ENCODE peak calls at places on chromosomes 1 and 21, in eight cellular contexts. One of them, this sample, is unnamed.

GRCh38 chr1:161676441-161676840 is 13.5 kb downstream of the FCGR2B start:
- DNase-seq in GM12878: no peak
- DNase-seq in sigmoid colon: no peak
- DNase-seq in stomach: no peak
- DNase-seq in transverse colon: no peak
- DNase-seq in HepG2: no peak
- DNase-seq in upper lobe of left lung: no peak
- DNase-seq in SK-N-SH: no peak
- DNase-seq in this sample: no peak

GRCh38 chr21:33939224-33939623 is 23.6 kb upstream of the ATP5PO start:
- DNase-seq in HepG2: no peak
- DNase-seq in stomach: no peak
- DNase-seq in GM12878: no peak
- DNase-seq in upper lobe of left lung: no peak
- DNase-seq in transverse colon: no peak
- DNase-seq in SK-N-SH: no peak
- DNase-seq in sigmoid colon: no peak
- DNase-seq in this sample: no peak

GRCh38 chr1:51303751-51304196 is 26.6 kb downstream of the TTC39A start:
- DNase-seq in sigmoid colon: peak
- DNase-seq in SK-N-SH: no peak
- DNase-seq in GM12878: peak
- DNase-seq in transverse colon: no peak
- DNase-seq in stomach: peak
- DNase-seq in HepG2: no peak
- DNase-seq in upper lobe of left lung: no peak
- DNase-seq in this sample: no peak

GRCh38 chr1:2392071-2392442 is 416 bp downstream of the RER1 start:
- DNase-seq in transverse colon: no peak
- DNase-seq in HepG2: no peak
- DNase-seq in SK-N-SH: no peak
- DNase-seq in upper lobe of left lung: no peak
- DNase-seq in stomach: no peak
- DNase-seq in GM12878: no peak
- DNase-seq in sigmoid colon: no peak
- DNase-seq in this sample: no peak

GRCh38 chr21:38669186-38669585 is 136.5 kb upstream of the ETS2 start:
- DNase-seq in sigmoid colon: no peak
- DNase-seq in GM12878: no peak
- DNase-seq in HepG2: peak
- DNase-seq in SK-N-SH: peak
- DNase-seq in stomach: no peak
- DNase-seq in transverse colon: peak
- DNase-seq in upper lobe of left lung: no peak
- DNase-seq in this sample: no peak

GRCh38 chr1:89971600-89971999 is 23.3 kb upstream of the ZNF326 start:
- DNase-seq in sigmoid colon: no peak
- DNase-seq in SK-N-SH: no peak
- DNase-seq in upper lobe of left lung: no peak
- DNase-seq in stomach: no peak
- DNase-seq in GM12878: no peak
- DNase-seq in HepG2: no peak
- DNase-seq in transverse colon: no peak
- DNase-seq in this sample: no peak

GRCh38 chr1:34743775-34744174 is 11.1 kb upstream of the GJB5 start:
- DNase-seq in SK-N-SH: no peak
- DNase-seq in HepG2: no peak
- DNase-seq in GM12878: no peak
- DNase-seq in upper lobe of left lung: no peak
- DNase-seq in stomach: no peak
- DNase-seq in sigmoid colon: peak
- DNase-seq in transverse colon: no peak
- DNase-seq in this sample: no peak

GRCh38 chr1:226181996-226182714 is 4.4 kb downstream of the ACBD3 start:
- DNase-seq in sigmoid colon: peak
- DNase-seq in HepG2: peak
- DNase-seq in transverse colon: peak
- DNase-seq in SK-N-SH: peak
- DNase-seq in upper lobe of left lung: peak
- DNase-seq in stomach: peak
- DNase-seq in GM12878: no peak
- DNase-seq in this sample: no peak

DNA sequence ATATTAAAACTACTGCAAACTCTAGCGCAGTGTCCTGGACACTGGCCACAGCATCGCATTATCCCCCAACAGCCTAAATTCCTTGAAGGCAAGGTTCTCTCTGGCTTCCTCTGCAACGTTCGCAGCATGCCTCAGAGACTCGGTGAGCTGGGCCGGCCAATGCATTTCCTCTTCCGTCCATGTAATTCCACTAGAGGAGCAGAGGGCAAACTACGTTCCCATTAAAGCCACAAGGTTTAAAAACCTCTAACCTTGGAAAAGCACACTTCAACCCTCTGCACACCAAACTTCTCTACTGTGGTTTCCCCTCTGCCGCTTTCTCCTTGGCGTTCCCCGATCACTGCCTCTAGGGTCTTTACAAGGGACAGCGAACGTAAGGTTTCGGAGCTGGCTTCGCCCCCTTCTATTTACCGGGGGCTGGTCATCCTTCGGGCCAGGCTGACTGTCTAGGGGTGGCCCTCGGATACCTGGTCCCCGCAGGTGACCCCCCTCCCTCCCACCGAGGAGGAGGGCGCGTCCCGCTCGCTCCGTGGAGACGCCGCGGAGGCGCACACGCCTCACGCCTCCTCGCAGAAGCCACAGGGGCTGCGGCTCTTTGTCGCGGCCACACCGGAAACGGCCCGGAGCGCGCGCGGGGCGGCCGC is 451 bp upstream of the SMYD2 start:
- DNase-seq in GM12878: no peak
- DNase-seq in stomach: peak
- DNase-seq in HepG2: peak
- DNase-seq in sigmoid colon: no peak
- DNase-seq in SK-N-SH: peak
- DNase-seq in transverse colon: peak
- DNase-seq in upper lobe of left lung: peak
- DNase-seq in this sample: no peak
- TF ChIP-seq POLR2AphosphoS5 in GM12878: no peak
- TF ChIP-seq POLR2AphosphoS5 in stomach: peak
- TF ChIP-seq POLR2AphosphoS5 in HepG2: no peak
- TF ChIP-seq POLR2AphosphoS5 in sigmoid colon: no peak
- TF ChIP-seq POLR2AphosphoS5 in SK-N-SH: peak
- TF ChIP-seq POLR2AphosphoS5 in transverse colon: no peak
- TF ChIP-seq POLR2AphosphoS5 in upper lobe of left lung: no peak
- TF ChIP-seq POLR2AphosphoS5 in this sample: no peak

GRCh38 chr1:178488393-178488792 is 8.4 kb downstream of the CLEC20A start:
- DNase-seq in stomach: no peak
- DNase-seq in sigmoid colon: no peak
- DNase-seq in SK-N-SH: no peak
- DNase-seq in HepG2: no peak
- DNase-seq in transverse colon: no peak
- DNase-seq in upper lobe of left lung: no peak
- DNase-seq in GM12878: no peak
- DNase-seq in this sample: peak

GRCh38 chr1:178487070-178487615 is 9.6 kb downstream of the CLEC20A start:
- DNase-seq in upper lobe of left lung: no peak
- DNase-seq in SK-N-SH: no peak
- DNase-seq in GM12878: no peak
- DNase-seq in transverse colon: no peak
- DNase-seq in sigmoid colon: no peak
- DNase-seq in HepG2: no peak
- DNase-seq in stomach: no peak
- DNase-seq in this sample: no peak

GRCh38 chr1:178485467-178486098 is 11.2 kb downstream of the CLEC20A start:
- DNase-seq in upper lobe of left lung: no peak
- DNase-seq in HepG2: no peak
- DNase-seq in transverse colon: no peak
- DNase-seq in GM12878: no peak
- DNase-seq in sigmoid colon: no peak
- DNase-seq in SK-N-SH: no peak
- DNase-seq in stomach: no peak
- DNase-seq in this sample: peak

GRCh38 chr1:178484698-178485225 is 12.0 kb downstream of the CLEC20A start:
- DNase-seq in GM12878: no peak
- DNase-seq in sigmoid colon: no peak
- DNase-seq in stomach: no peak
- DNase-seq in SK-N-SH: no peak
- DNase-seq in transverse colon: no peak
- DNase-seq in HepG2: no peak
- DNase-seq in upper lobe of left lung: no peak
- DNase-seq in this sample: no peak

GRCh38 chr1:178486100-178487069 is 10.4 kb downstream of the CLEC20A start:
- DNase-seq in GM12878: no peak
- DNase-seq in transverse colon: no peak
- DNase-seq in upper lobe of left lung: no peak
- DNase-seq in HepG2: no peak
- DNase-seq in sigmoid colon: no peak
- DNase-seq in SK-N-SH: no peak
- DNase-seq in stomach: no peak
- DNase-seq in this sample: no peak
- H3K4me3 ChIP-seq in GM12878: no peak
- H3K4me3 ChIP-seq in transverse colon: peak
- H3K4me3 ChIP-seq in upper lobe of left lung: no peak
- H3K4me3 ChIP-seq in HepG2: no peak
- H3K4me3 ChIP-seq in sigmoid colon: peak
- H3K4me3 ChIP-seq in SK-N-SH: no peak
- H3K4me3 ChIP-seq in stomach: peak
- H3K4me3 ChIP-seq in this sample: peak

GRCh38 chr1:24888971-24889670 is 41.0 kb downstream of the RUNX3 start:
- DNase-seq in sigmoid colon: no peak
- DNase-seq in GM12878: no peak
- DNase-seq in transverse colon: no peak
- DNase-seq in upper lobe of left lung: no peak
- DNase-seq in SK-N-SH: no peak
- DNase-seq in HepG2: no peak
- DNase-seq in stomach: no peak
- DNase-seq in this sample: no peak

GRCh38 chr1:24893431-24893830 is 36.6 kb downstream of the RUNX3 start:
- DNase-seq in sigmoid colon: peak
- DNase-seq in upper lobe of left lung: peak
- DNase-seq in HepG2: no peak
- DNase-seq in GM12878: no peak
- DNase-seq in transverse colon: peak
- DNase-seq in stomach: peak
- DNase-seq in SK-N-SH: no peak
- DNase-seq in this sample: no peak

GRCh38 chr1:24892188-24893153 is 37.6 kb downstream of the RUNX3 start:
- DNase-seq in sigmoid colon: peak
- DNase-seq in upper lobe of left lung: no peak
- DNase-seq in transverse colon: peak
- DNase-seq in SK-N-SH: no peak
- DNase-seq in GM12878: no peak
- DNase-seq in stomach: peak
- DNase-seq in HepG2: no peak
- DNase-seq in this sample: no peak

GRCh38 chr1:24888061-24888970 is 41.8 kb downstream of the RUNX3 start:
- DNase-seq in SK-N-SH: no peak
- DNase-seq in GM12878: no peak
- DNase-seq in transverse colon: peak
- DNase-seq in upper lobe of left lung: no peak
- DNase-seq in sigmoid colon: peak
- DNase-seq in stomach: peak
- DNase-seq in HepG2: no peak
- DNase-seq in this sample: no peak

DNA sequence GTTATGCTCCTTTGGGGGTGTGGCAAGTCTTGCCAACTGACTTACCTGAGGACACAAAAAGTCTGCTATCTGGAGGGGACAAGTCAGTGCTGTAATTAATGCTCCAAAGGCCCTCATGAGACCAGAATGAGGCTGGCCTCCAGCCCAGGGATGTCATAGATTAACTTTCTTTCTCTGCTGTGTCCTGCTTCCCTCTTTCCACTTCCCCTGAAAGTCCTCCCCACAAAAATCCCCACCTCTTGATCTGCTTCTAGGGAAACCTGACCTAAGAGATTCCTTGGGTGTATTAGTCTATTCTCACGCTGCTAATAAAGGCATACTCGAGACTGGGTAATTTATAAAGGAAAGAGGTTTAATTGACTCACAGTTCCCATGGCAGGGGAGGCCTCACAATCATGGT is 39.2 kb downstream of the RUNX3 start:
- DNase-seq in HepG2: no peak
- DNase-seq in stomach: peak
- DNase-seq in sigmoid colon: no peak
- DNase-seq in upper lobe of left lung: no peak
- DNase-seq in transverse colon: peak
- DNase-seq in SK-N-SH: no peak
- DNase-seq in GM12878: no peak
- DNase-seq in this sample: no peak
- TF ChIP-seq EP300 in HepG2: no peak
- TF ChIP-seq EP300 in stomach: no peak
- TF ChIP-seq EP300 in sigmoid colon: no peak
- TF ChIP-seq EP300 in upper lobe of left lung: no peak
- TF ChIP-seq EP300 in transverse colon: no peak
- TF ChIP-seq EP300 in SK-N-SH: no peak
- TF ChIP-seq EP300 in GM12878: no peak
- TF ChIP-seq EP300 in this sample: no peak

GRCh38 chr21:44872266-44872567 is 1.3 kb downstream of the PTTG1IP start:
- DNase-seq in sigmoid colon: no peak
- DNase-seq in upper lobe of left lung: no peak
- DNase-seq in transverse colon: no peak
- DNase-seq in SK-N-SH: no peak
- DNase-seq in stomach: no peak
- DNase-seq in GM12878: no peak
- DNase-seq in HepG2: peak
- DNase-seq in this sample: no peak

GRCh38 chr21:44869860-44870747 is 3.4 kb downstream of the PTTG1IP start:
- DNase-seq in transverse colon: peak
- DNase-seq in sigmoid colon: peak
- DNase-seq in HepG2: peak
- DNase-seq in GM12878: no peak
- DNase-seq in SK-N-SH: no peak
- DNase-seq in stomach: peak
- DNase-seq in upper lobe of left lung: peak
- DNase-seq in this sample: no peak

GRCh38 chr21:44870748-44871495 is 2.6 kb downstream of the PTTG1IP start:
- DNase-seq in SK-N-SH: no peak
- DNase-seq in GM12878: no peak
- DNase-seq in stomach: peak
- DNase-seq in HepG2: peak
- DNase-seq in upper lobe of left lung: peak
- DNase-seq in transverse colon: peak
- DNase-seq in sigmoid colon: no peak
- DNase-seq in this sample: no peak

GRCh38 chr21:44872568-44873355 is 728 bp downstream of the PTTG1IP start:
- DNase-seq in HepG2: no peak
- DNase-seq in upper lobe of left lung: peak
- DNase-seq in GM12878: no peak
- DNase-seq in sigmoid colon: peak
- DNase-seq in stomach: peak
- DNase-seq in transverse colon: peak
- DNase-seq in SK-N-SH: peak
- DNase-seq in this sample: no peak

DNA sequence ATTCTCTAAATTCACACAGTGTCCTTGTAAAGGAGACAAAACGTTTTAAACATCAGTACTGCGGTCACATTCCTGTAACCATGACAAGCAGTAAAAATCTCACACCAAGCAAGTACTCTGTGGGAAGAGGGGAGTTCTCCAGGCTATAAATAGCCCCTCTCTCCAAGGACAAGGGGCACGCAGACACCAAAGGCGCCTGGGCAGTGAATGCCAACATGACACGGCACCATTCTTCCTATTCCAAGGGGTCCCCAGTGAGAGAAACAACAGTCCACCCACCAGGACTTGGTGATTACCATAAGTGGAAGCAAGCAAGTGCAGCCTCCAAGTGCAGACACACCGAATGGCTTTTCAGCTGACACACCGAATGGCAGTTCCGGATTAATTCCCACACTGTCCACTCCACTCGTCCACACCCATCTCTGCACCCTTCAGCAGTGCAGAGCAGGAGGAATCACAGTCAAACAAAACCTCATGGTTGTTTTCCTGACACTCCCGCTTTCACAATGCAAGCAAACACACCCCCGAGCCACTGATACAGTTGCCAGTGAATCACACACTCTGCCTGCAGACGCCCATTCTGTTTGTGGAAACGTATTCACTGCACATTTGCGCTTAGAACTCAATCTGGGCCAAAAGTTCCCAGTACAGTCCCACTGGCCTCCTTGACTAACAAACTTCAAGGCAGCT is 1.8 kb downstream of the PTTG1IP start:
- DNase-seq in transverse colon: peak
- DNase-seq in HepG2: peak
- DNase-seq in upper lobe of left lung: peak
- DNase-seq in stomach: peak
- DNase-seq in sigmoid colon: peak
- DNase-seq in SK-N-SH: no peak
- DNase-seq in GM12878: no peak
- DNase-seq in this sample: no peak
- TF ChIP-seq POLR2AphosphoS5 in transverse colon: peak
- TF ChIP-seq POLR2AphosphoS5 in HepG2: no peak
- TF ChIP-seq POLR2AphosphoS5 in upper lobe of left lung: peak
- TF ChIP-seq POLR2AphosphoS5 in stomach: peak
- TF ChIP-seq POLR2AphosphoS5 in sigmoid colon: no peak
- TF ChIP-seq POLR2AphosphoS5 in SK-N-SH: no peak
- TF ChIP-seq POLR2AphosphoS5 in GM12878: no peak
- TF ChIP-seq POLR2AphosphoS5 in this sample: peak

This sample was measured in esophagus muscularis mucosa.